ENCODE peak calls at places on chromosomes 6 and 20, in eight cellular contexts. P, C, I, E, K, R, J and S are unnamed samples.

GRCh38 chr20:50401587-50402343 is 108.4 kb upstream of the PTPN1 start:
- DNase-seq in C (no peak), E (no peak), I (no peak), J (no peak), R (no peak), K (no peak), P (no peak), S (no peak)

GRCh38 chr6:99882151-99882702 is 111.8 kb downstream of the MCHR2 start:
- DNase-seq in R (no peak), I (no peak), J (no peak), C (no peak), E (no peak), K (no peak), P (no peak), S (no peak)

GRCh38 chr6:5728726-5729434 is 277.8 kb downstream of the NRN1 start:
- DNase-seq in I (no peak), R (no peak), E (peak), K (peak), P (no peak), J (no peak), C (no peak), S (no peak)

GRCh38 chr6:154448448-154449096 is 61.9 kb downstream of the CNKSR3 start:
- DNase-seq in P (no peak), K (peak), E (peak), J (no peak), R (no peak), C (no peak), I (no peak), S (no peak)

GRCh38 chr6:105069821-105070445 is 109.9 kb downstream of the POPDC3 start:
- DNase-seq in I (no peak), C (no peak), E (no peak), P (no peak), R (no peak), J (no peak), K (no peak), S (no peak)

GRCh38 chr6:28988536-28989415 is 16.3 kb downstream of the ZNF311 start:
- DNase-seq in K (no peak), C (no peak), I (peak), R (peak), J (peak), P (no peak), E (peak), S (peak)

GRCh38 chr20:15220009-15220656 is 882.7 kb upstream of the FLRT3 start:
- DNase-seq in P (no peak), I (no peak), R (no peak), J (no peak), K (no peak), C (no peak), E (peak), S (no peak)

GRCh38 chr6:155340464-155341129 is 26.3 kb upstream of the TFB1M start:
- DNase-seq in E (peak), C (no peak), K (peak), J (peak), R (no peak), I (no peak), P (no peak), S (no peak)

GRCh38 chr6:34362909-34363713 is 29.4 kb downstream of the NUDT3 start:
- DNase-seq in P (no peak), R (no peak), J (peak), C (no peak), E (no peak), I (no peak), K (no peak), S (no peak)

GRCh38 chr6:127592964-127593363 is 16.0 kb downstream of the C6orf58 start:
- DNase-seq in J (no peak), I (no peak), R (no peak), C (no peak), K (no peak), P (no peak), E (no peak), S (no peak)

GRCh38 chr20:33276303-33277113 is 6.5 kb upstream of the BPIFB1 start:
- DNase-seq in K (no peak), J (no peak), R (no peak), I (no peak), C (no peak), P (no peak), E (no peak), S (no peak)

GRCh38 chr6:17470953-17471335 is 77.5 kb downstream of the CAP2 start:
- DNase-seq in K (no peak), J (no peak), I (no peak), E (peak), P (no peak), R (no peak), C (no peak), S (no peak)

GRCh38 chr6:36851149-36851614 is 11.9 kb upstream of the CPNE5 start:
- DNase-seq in C (peak), E (peak), J (peak), R (peak), K (peak), I (no peak), P (peak), S (peak)

GRCh38 chr6:79257381-79258205 is 23.1 kb upstream of the HMGN3 start:
- DNase-seq in P (no peak), J (no peak), C (no peak), E (peak), R (no peak), K (no peak), I (no peak), S (no peak)

GRCh38 chr20:39124064-39124463 is 161.9 kb downstream of the DHX35 start:
- DNase-seq in R (no peak), I (no peak), C (no peak), P (no peak), E (no peak), K (no peak), J (no peak), S (no peak)

GRCh38 chr6:150865406-150866146 is at the start of gene MTHFD1L:
- DNase-seq in I (peak), R (peak), K (peak), C (peak), E (peak), J (peak), P (peak), S (peak)

GRCh38 chr6:164344801-164345291 is 930.3 kb downstream of the QKI start:
- DNase-seq in P (no peak), R (no peak), K (no peak), C (no peak), I (no peak), J (no peak), E (peak), S (no peak)